ENCODE peak calls at places on chromosomes 5 and 9, in six cellular contexts. V, S, J, Z, E and D are unnamed samples.

GRCh38 chr5:75710630-75711029 is 6.6 kb downstream of the POC5 start:
- DNase-seq in Z (no peak), V (no peak), J (no peak), S (no peak), E (no peak), D (no peak)

GRCh38 chr5:54570923-54571322 is 53.4 kb downstream of the SNX18 start:
- DNase-seq in E (no peak), S (no peak), V (no peak), Z (no peak), J (no peak), D (no peak)

GRCh38 chr9:124769451-124770358 is 1.4 kb downstream of the NR6A1 start:
- DNase-seq in J (no peak), S (peak), V (peak), Z (peak), E (peak), D (peak)

GRCh38 chr5:93609756-93610155 is 26.7 kb downstream of the NR2F1 start:
- DNase-seq in E (no peak), Z (no peak), S (no peak), J (no peak), V (no peak), D (no peak)

GRCh38 chr5:147930759-147931158 is 24.4 kb upstream of the C5orf46 start:
- DNase-seq in S (no peak), E (no peak), V (no peak), J (no peak), Z (no peak), D (no peak)

GRCh38 chr9:38316166-38316765 is 76.2 kb upstream of the ALDH1B1 start:
- DNase-seq in E (no peak), Z (peak), J (no peak), V (no peak), S (no peak), D (no peak)

GRCh38 chr5:17021363-17021932 is 85.4 kb upstream of the MYO10 start:
- DNase-seq in S (no peak), J (no peak), E (no peak), V (no peak), Z (no peak), D (no peak)

GRCh38 chr9:16336833-16337232 is 533.6 kb downstream of the BNC2 start:
- DNase-seq in J (no peak), E (no peak), Z (no peak), S (no peak), V (no peak), D (no peak)

GRCh38 chr9:32551491-32552049 is 557 bp upstream of the SMIM27 start:
- DNase-seq in Z (peak), V (peak), E (peak), J (peak), S (no peak), D (peak)

GRCh38 chr5:91898865-91899264 is 515.7 kb upstream of the ARRDC3 start:
- DNase-seq in J (no peak), E (no peak), Z (no peak), V (no peak), S (no peak), D (no peak)

GRCh38 chr5:7884491-7885273 is 15.7 kb downstream of the MTRR start:
- DNase-seq in E (no peak), S (no peak), J (no peak), Z (no peak), V (no peak), D (no peak)

GRCh38 chr9:2271426-2271825 is 256.3 kb downstream of the SMARCA2 start:
- DNase-seq in E (peak), V (no peak), S (peak), J (peak), Z (no peak), D (peak)

GRCh38 chr5:159456722-159457462 is 126.6 kb upstream of the IL12B start:
- DNase-seq in S (no peak), J (peak), Z (no peak), V (no peak), E (no peak), D (peak)

GRCh38 chr5:78295035-78295961 is 800 bp upstream of the AP3B1 start:
- DNase-seq in V (peak), S (peak), J (no peak), E (peak), Z (peak), D (peak)

DNA sequence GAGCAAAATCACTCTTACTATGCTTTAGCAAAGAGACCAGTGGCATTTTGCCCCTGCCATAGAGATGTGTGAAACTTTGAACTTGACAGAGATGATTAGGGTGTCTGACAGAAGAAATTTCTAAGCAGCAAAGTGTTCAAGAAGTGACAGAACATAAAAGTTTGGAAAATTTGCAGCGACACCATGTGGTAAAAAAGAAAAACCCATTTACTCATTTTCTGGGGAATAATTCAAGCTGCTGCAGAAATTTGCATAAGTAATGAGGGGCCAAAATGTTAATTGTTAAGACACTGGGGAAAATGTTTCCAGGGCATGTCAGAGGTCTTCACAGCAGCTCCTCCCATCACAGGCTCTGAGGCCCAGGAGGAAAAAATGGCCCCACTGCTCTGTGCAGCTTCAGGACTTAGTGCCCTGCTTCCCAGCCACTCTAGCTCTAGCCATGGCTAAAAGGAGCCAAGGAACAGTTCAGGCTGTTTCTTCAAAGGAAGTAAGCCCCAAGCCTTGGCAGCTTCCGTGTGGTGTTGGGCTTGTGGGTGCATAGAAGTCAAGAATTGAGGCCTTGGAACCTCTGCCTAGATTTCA is 6.1 kb upstream of the AP3B1 start:
- DNase-seq in J (no peak), E (no peak), Z (no peak), S (no peak), V (no peak), D (peak)
- TF ChIP-seq ATF3 in J (no peak), E (no peak), Z (no peak), S (no peak), V (no peak), D (no peak)

GRCh38 chr9:137273616-137274320 is 3.8 kb upstream of the TOR4A start:
- DNase-seq in E (peak), Z (no peak), J (no peak), V (no peak), S (no peak), D (no peak)

GRCh38 chr9:137272241-137273094 is 5.1 kb upstream of the TOR4A start:
- DNase-seq in Z (no peak), S (no peak), J (no peak), V (no peak), E (no peak), D (no peak)

GRCh38 chr9:137270929-137271695 is 6.4 kb upstream of the TOR4A start:
- DNase-seq in E (no peak), V (no peak), Z (no peak), J (no peak), S (no peak), D (no peak)

GRCh38 chr9:137273095-137273490 is 4.4 kb upstream of the TOR4A start:
- DNase-seq in Z (no peak), J (no peak), E (no peak), S (no peak), V (no peak), D (no peak)

GRCh38 chr9:137271696-137272076 is 5.8 kb upstream of the TOR4A start:
- DNase-seq in S (no peak), Z (no peak), V (no peak), E (no peak), J (no peak), D (no peak)
- TF ChIP-seq SP1 in S (no peak), Z (no peak), V (no peak), E (no peak), J (no peak), D (no peak)

GRCh38 chr9:122007837-122008236 is 85.3 kb downstream of the TTLL11 start:
- DNase-seq in V (no peak), S (no peak), Z (no peak), J (no peak), E (no peak), D (no peak)
- TF ChIP-seq ATF3 in V (no peak), S (no peak), Z (no peak), J (no peak), E (no peak), D (no peak)

GRCh38 chr5:68542207-68542606 is 326.7 kb downstream of the PIK3R1 start:
- DNase-seq in Z (no peak), E (no peak), S (no peak), J (no peak), V (no peak), D (no peak)

GRCh38 chr5:68545636-68546325 is 330.2 kb downstream of the PIK3R1 start:
- DNase-seq in V (no peak), S (no peak), E (no peak), Z (no peak), J (no peak), D (no peak)

GRCh38 chr5:68543212-68543611 is 327.7 kb downstream of the PIK3R1 start:
- DNase-seq in E (no peak), J (no peak), V (no peak), Z (no peak), S (no peak), D (no peak)

GRCh38 chr5:68544656-68545565 is 329.4 kb downstream of the PIK3R1 start:
- DNase-seq in E (no peak), S (no peak), V (no peak), Z (no peak), J (no peak), D (no peak)

GRCh38 chr5:68544091-68544655 is 328.6 kb downstream of the PIK3R1 start:
- DNase-seq in S (no peak), J (no peak), V (no peak), Z (no peak), E (no peak), D (no peak)
- TF ChIP-seq SP1 in S (no peak), J (no peak), V (no peak), Z (no peak), E (no peak), D (no peak)

GRCh38 chr9:134693641-134694367 is 52.2 kb downstream of the COL5A1 start:
- DNase-seq in J (no peak), V (no peak), E (no peak), Z (no peak), S (no peak), D (no peak)

GRCh38 chr9:134696433-134696832 is 54.8 kb downstream of the COL5A1 start:
- DNase-seq in V (no peak), S (no peak), Z (no peak), J (no peak), E (no peak), D (no peak)

GRCh38 chr9:134694714-134695113 is 53.1 kb downstream of the COL5A1 start:
- DNase-seq in S (no peak), E (no peak), V (no peak), Z (no peak), J (no peak), D (no peak)

GRCh38 chr9:134694368-134694665 is 52.7 kb downstream of the COL5A1 start:
- DNase-seq in Z (no peak), J (no peak), S (no peak), V (no peak), E (no peak), D (no peak)

DNA sequence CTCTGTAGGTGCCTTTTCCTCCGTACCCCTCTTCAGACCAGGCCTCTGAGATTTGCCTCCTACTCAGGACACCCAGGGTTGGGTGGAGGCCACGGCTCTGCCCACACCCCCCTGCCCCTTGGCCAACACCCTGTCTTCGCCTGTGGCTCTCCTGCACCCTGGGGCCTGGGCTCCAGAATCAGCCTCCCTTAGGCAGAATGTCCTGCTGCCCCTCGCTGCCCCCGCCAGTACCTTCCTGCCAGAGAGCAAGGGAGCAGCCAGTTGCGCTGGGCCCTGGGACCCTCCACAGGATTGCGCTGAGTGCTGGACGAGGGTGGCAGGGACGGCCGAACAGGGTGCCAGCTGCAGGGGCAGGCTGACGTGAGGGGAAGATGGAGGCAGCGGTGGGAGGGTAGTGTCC is 53.5 kb downstream of the COL5A1 start:
- DNase-seq in Z (no peak), J (no peak), V (no peak), S (no peak), E (no peak), D (no peak)
- TF ChIP-seq ATF3 in Z (no peak), J (no peak), V (no peak), S (no peak), E (no peak), D (no peak)

GRCh38 chr5:174338204-174339010 is 292.9 kb downstream of the NSG2 start:
- DNase-seq in J (no peak), E (no peak), V (no peak), Z (no peak), S (no peak), D (no peak)
- TF ChIP-seq SP1 in J (no peak), E (no peak), V (no peak), Z (no peak), S (no peak), D (no peak)

GRCh38 chr5:109612278-109612905 is 77.3 kb upstream of the MAN2A1 start:
- DNase-seq in E (no peak), J (no peak), S (no peak), V (no peak), Z (no peak), D (no peak)
- TF ChIP-seq ATF3 in E (no peak), J (no peak), S (no peak), V (no peak), Z (no peak), D (no peak)

GRCh38 chr5:79025054-79025465 is 40.0 kb upstream of the ARSB start:
- DNase-seq in V (peak), J (no peak), Z (peak), S (peak), E (peak), D (peak)
- TF ChIP-seq SP1 in V (no peak), J (no peak), Z (no peak), S (no peak), E (no peak), D (no peak)